ENCODE peak calls at places on chromosomes 6 and 20, in four cellular contexts. U is IMR-90, A is OCI-LY7, N is left lung. S is an unnamed sample.

GRCh38 chr20:54221996-54222890 is 14.4 kb downstream of the PFDN4 start:
- DNase-seq in U (no peak), A (no peak), N (no peak), S (no peak)

GRCh38 chr6:66289889-66290288 is 582.9 kb upstream of the EYS start:
- DNase-seq in U (no peak), A (no peak), N (no peak), S (no peak)

GRCh38 chr20:10487354-10488115 is 52.4 kb downstream of the SLX4IP start:
- DNase-seq in U (peak), A (no peak), N (no peak), S (no peak)

GRCh38 chr20:41697861-41698559 is 79.8 kb upstream of the CHD6 start:
- DNase-seq in U (peak), A (peak), N (no peak), S (no peak)

GRCh38 chr6:170101281-170102035 is 189.4 kb downstream of the DLL1 start:
- DNase-seq in U (no peak), A (no peak), N (peak), S (no peak)

GRCh38 chr6:148530394-148530923 is 187.8 kb downstream of the SASH1 start:
- DNase-seq in U (peak), A (peak), N (no peak), S (no peak)

GRCh38 chr20:50610212-50610718 is 81.1 kb downstream of the RIPOR3 start:
- DNase-seq in U (no peak), A (peak), N (no peak), S (no peak)

GRCh38 chr6:81777586-81778268 is 25.2 kb upstream of the TENT5A start:
- DNase-seq in U (no peak), A (no peak), N (no peak), S (no peak)

GRCh38 chr6:13390658-13391057 is 62.3 kb upstream of the TBC1D7 start:
- DNase-seq in U (no peak), A (peak), N (no peak), S (no peak)

GRCh38 chr6:56335733-56336132 is 88.4 kb upstream of the COL21A1 start:
- DNase-seq in U (peak), A (no peak), N (no peak), S (no peak)

GRCh38 chr6:130421567-130421966 is 55.8 kb downstream of the TMEM200A start:
- DNase-seq in U (peak), A (no peak), N (no peak), S (no peak)

GRCh38 chr6:26295691-26296555 is 69.1 kb upstream of the BTN3A2 start:
- DNase-seq in U (peak), A (no peak), N (no peak), S (no peak)

GRCh38 chr6:26299286-26300042 is 65.5 kb upstream of the BTN3A2 start:
- DNase-seq in U (no peak), A (no peak), N (no peak), S (no peak)

GRCh38 chr6:26296556-26296856 is 68.5 kb upstream of the BTN3A2 start:
- DNase-seq in U (no peak), A (no peak), N (no peak), S (no peak)

GRCh38 chr6:26294276-26294675 is 70.7 kb upstream of the BTN3A2 start:
- DNase-seq in U (no peak), A (no peak), N (no peak), S (no peak)

DNA sequence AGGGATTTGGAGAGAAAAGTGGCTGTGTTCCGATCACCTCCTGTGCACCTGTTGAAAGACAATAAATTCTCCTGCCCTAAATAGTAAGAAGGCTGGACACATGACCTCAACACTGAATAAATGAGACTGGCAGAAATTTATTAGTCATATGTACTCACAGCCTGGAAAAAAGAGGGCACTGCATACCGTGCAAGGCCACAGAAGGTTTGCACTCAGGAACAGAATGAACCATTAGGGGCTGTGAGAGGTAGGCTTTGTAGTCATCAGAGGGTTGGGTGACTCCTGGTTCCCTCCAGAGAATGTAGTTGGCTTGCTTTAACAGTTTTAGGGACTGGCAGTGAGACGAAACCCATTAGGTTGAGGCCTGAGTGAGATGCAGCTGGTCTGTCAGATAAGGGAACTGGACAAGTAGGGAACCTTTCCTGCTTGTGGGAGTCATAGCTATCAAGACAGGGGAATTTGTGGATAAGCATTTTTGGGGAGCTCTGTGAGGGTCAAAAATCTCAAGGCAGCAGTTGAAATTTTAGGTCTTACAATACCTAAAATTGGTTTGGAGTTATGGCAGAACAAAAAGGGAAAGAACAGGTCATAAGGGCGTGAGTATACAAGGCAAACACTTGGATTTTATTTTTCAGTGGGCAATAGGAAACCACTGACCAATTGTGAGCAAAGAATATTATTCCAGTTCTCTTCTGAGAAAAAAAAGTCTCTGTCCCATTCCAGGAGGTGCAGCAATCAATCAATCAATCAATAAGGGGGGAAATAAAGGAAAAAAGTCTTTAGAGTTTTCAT is 67.9 kb upstream of the BTN3A2 start:
- DNase-seq in U (peak), A (no peak), N (no peak), S (no peak)
- TF ChIP-seq CTCF in U (no peak), A (no peak), N (no peak), S (no peak)

GRCh38 chr6:35195120-35195780 is 18.5 kb upstream of the SCUBE3 start:
- DNase-seq in U (no peak), A (no peak), N (no peak), S (no peak)
- TF ChIP-seq CTCF in U (no peak), A (no peak), N (no peak), S (no peak)

DNA sequence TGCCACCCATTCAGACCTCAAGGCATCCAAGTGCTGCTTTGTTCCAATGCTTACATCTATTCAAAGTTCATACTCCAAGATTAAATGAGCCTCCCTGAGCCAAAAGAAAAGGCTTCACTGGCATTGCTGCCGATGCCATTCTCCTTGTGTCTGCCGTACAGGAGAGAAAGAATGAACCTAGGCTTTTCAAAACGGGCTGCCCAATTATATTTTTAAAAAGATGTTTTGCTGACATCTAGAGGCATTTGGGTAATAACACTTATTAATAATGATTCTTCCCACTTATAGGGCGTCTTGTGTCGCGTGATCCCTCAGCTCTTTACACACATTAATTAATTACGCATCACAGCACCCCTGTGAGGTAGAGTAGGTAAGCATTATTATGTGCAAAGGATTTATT is 545.6 kb downstream of the PKHD1 start:
- DNase-seq in U (no peak), A (no peak), N (no peak), S (no peak)
- TF ChIP-seq CTCF in U (no peak), A (peak), N (no peak), S (no peak)

DNA sequence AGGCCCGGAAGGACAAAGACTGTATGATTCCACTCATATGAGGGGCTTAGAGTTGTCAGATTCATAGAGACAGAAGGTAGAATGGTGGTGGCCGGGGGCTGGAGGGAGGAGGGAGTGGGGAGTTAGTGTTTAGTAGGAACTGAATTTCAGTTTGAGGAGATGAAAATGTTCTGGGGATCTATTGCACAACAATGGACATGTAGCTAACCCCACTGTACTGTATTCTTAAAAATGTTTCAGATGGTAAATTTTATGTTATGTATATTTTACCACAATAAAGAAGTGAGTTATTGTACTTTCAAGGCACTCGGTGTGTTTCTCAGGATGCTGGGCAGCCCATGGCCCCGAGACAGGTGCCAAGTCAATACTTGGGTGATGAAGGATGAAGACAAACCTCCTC is 25.4 kb downstream of the MAS1 start:
- DNase-seq in U (no peak), A (no peak), N (no peak), S (no peak)
- TF ChIP-seq CTCF in U (no peak), A (no peak), N (no peak), S (no peak)

S was measured in activated B cell treated with CpG ODN at 0.5 μM for 24 hours.